ENCODE peak calls at places on chromosomes 13 and 19, in five cellular contexts. One of them, this sample, is unnamed.

GRCh38 chr19:48333467-48334384 is 8.4 kb downstream of the EMP3 start:
- DNase-seq in A549: peak
- DNase-seq in H1: no peak
- DNase-seq in K562: peak
- DNase-seq in HepG2: no peak
- DNase-seq in this sample: peak

GRCh38 chr13:57352114-57352513 is 185.1 kb downstream of the PRR20E start:
- DNase-seq in A549: no peak
- DNase-seq in H1: no peak
- DNase-seq in K562: no peak
- DNase-seq in HepG2: no peak
- DNase-seq in this sample: no peak

GRCh38 chr13:110436276-110436675 is 125.2 kb downstream of the RAB20 start:
- DNase-seq in A549: no peak
- DNase-seq in H1: no peak
- DNase-seq in K562: no peak
- DNase-seq in HepG2: no peak
- DNase-seq in this sample: no peak

GRCh38 chr19:13729859-13730258 is 34.5 kb upstream of the MRI1 start:
- DNase-seq in A549: no peak
- DNase-seq in H1: no peak
- DNase-seq in K562: no peak
- DNase-seq in HepG2: no peak
- DNase-seq in this sample: no peak

GRCh38 chr19:19460761-19461265 is 54.5 kb downstream of the TSSK6 start:
- DNase-seq in A549: no peak
- DNase-seq in H1: no peak
- DNase-seq in K562: no peak
- DNase-seq in HepG2: no peak
- DNase-seq in this sample: no peak

GRCh38 chr13:25881946-25882574 is 169.8 kb downstream of the SHISA2 start:
- DNase-seq in A549: no peak
- DNase-seq in H1: no peak
- DNase-seq in K562: no peak
- DNase-seq in HepG2: no peak
- DNase-seq in this sample: no peak

GRCh38 chr19:16889429-16889882 is 657 bp downstream of the F2RL3 start:
- DNase-seq in A549: no peak
- DNase-seq in H1: no peak
- DNase-seq in K562: peak
- DNase-seq in HepG2: no peak
- DNase-seq in this sample: no peak

GRCh38 chr19:48445606-48446481 is at the start of gene GRWD1:
- DNase-seq in A549: peak
- DNase-seq in H1: peak
- DNase-seq in K562: peak
- DNase-seq in HepG2: peak
- DNase-seq in this sample: peak

GRCh38 chr19:7871530-7872305 is 2.5 kb downstream of the PRR36 start:
- DNase-seq in A549: peak
- DNase-seq in H1: peak
- DNase-seq in K562: peak
- DNase-seq in HepG2: peak
- DNase-seq in this sample: peak

GRCh38 chr19:40445945-40446784 is 2.0 kb upstream of the SERTAD3 start:
- DNase-seq in A549: no peak
- DNase-seq in H1: no peak
- DNase-seq in K562: peak
- DNase-seq in HepG2: no peak
- DNase-seq in this sample: no peak

GRCh38 chr13:105991622-105992254 is 543.7 kb downstream of the EFNB2 start:
- DNase-seq in A549: no peak
- DNase-seq in H1: no peak
- DNase-seq in K562: no peak
- DNase-seq in HepG2: no peak
- DNase-seq in this sample: no peak

GRCh38 chr19:10552596-10553053 is 8.9 kb downstream of the ATG4D start:
- DNase-seq in A549: peak
- DNase-seq in H1: peak
- DNase-seq in K562: peak
- DNase-seq in HepG2: no peak
- DNase-seq in this sample: no peak

GRCh38 chr13:40388617-40389016 is 277.8 kb downstream of the FOXO1 start:
- DNase-seq in A549: no peak
- DNase-seq in H1: no peak
- DNase-seq in K562: no peak
- DNase-seq in HepG2: no peak
- DNase-seq in this sample: peak

GRCh38 chr19:38383184-38383583 is 4.7 kb downstream of the GGN start:
- DNase-seq in A549: no peak
- DNase-seq in H1: no peak
- DNase-seq in K562: no peak
- DNase-seq in HepG2: no peak
- DNase-seq in this sample: no peak

GRCh38 chr19:34217952-34218817 is 36.2 kb upstream of the GARRE1 start:
- DNase-seq in A549: no peak
- DNase-seq in H1: no peak
- DNase-seq in K562: peak
- DNase-seq in HepG2: no peak
- DNase-seq in this sample: peak

GRCh38 chr19:56403261-56403660 is 871 bp upstream of the ZNF583 start:
- DNase-seq in A549: no peak
- DNase-seq in H1: no peak
- DNase-seq in K562: no peak
- DNase-seq in HepG2: no peak
- DNase-seq in this sample: no peak

GRCh38 chr13:105159794-105160193 is 1375.7 kb downstream of the EFNB2 start:
- DNase-seq in A549: no peak
- DNase-seq in H1: no peak
- DNase-seq in K562: no peak
- DNase-seq in HepG2: no peak
- DNase-seq in this sample: no peak

GRCh38 chr13:109779074-109779473 is 7.3 kb downstream of the IRS2 start:
- DNase-seq in A549: no peak
- DNase-seq in H1: no peak
- DNase-seq in K562: no peak
- DNase-seq in HepG2: no peak
- DNase-seq in this sample: no peak

GRCh38 chr19:7544626-7545025 is 9.1 kb downstream of the PNPLA6 start:
- DNase-seq in A549: no peak
- DNase-seq in H1: no peak
- DNase-seq in K562: no peak
- DNase-seq in HepG2: no peak
- DNase-seq in this sample: no peak

GRCh38 chr19:50713556-50714236 is 5.9 kb downstream of the SHANK1 start:
- DNase-seq in A549: no peak
- DNase-seq in H1: no peak
- DNase-seq in K562: no peak
- DNase-seq in HepG2: no peak
- DNase-seq in this sample: no peak

GRCh38 chr13:29935309-29935981 is 85.0 kb upstream of the UBL3 start:
- DNase-seq in A549: no peak
- DNase-seq in H1: no peak
- DNase-seq in K562: no peak
- DNase-seq in HepG2: no peak
- DNase-seq in this sample: peak

GRCh38 chr13:29474991-29475390 is 120.5 kb downstream of the SLC7A1 start:
- DNase-seq in A549: no peak
- DNase-seq in H1: no peak
- DNase-seq in K562: no peak
- DNase-seq in HepG2: no peak
- DNase-seq in this sample: no peak

GRCh38 chr19:34041922-34042521 is 130.3 kb upstream of the LSM14A start:
- DNase-seq in A549: peak
- DNase-seq in H1: peak
- DNase-seq in K562: peak
- DNase-seq in HepG2: peak
- DNase-seq in this sample: no peak

GRCh38 chr19:2166741-2167738 is 3.3 kb downstream of the DOT1L start:
- DNase-seq in A549: no peak
- DNase-seq in H1: no peak
- DNase-seq in K562: peak
- DNase-seq in HepG2: peak
- DNase-seq in this sample: no peak
- TF ChIP-seq KDM1A in A549: no peak
- TF ChIP-seq KDM1A in H1: no peak
- TF ChIP-seq KDM1A in K562: no peak
- TF ChIP-seq KDM1A in HepG2: no peak
- TF ChIP-seq KDM1A in this sample: no peak

DNA sequence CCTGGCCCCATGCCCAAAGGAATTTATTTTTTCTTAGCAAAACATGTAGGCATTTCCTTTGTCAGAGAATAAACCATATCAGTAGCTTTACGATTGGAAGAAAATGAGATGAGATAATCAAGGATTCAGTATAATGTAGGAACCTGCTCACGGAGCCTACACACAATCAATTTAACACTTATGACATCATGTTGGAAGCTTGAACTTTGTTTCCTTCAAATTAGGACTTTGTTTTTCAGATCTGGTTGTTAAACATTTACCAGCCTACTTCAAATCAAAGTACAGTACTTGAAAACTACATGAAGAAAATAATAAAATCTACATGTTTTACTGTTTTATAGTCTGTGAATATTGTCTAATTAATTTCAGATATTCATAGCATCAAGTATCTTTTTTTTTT is 639.0 kb upstream of the ATXN8OS start:
- DNase-seq in A549: no peak
- DNase-seq in H1: no peak
- DNase-seq in K562: no peak
- DNase-seq in HepG2: no peak
- DNase-seq in this sample: no peak
- TF ChIP-seq KDM1A in A549: no peak
- TF ChIP-seq KDM1A in H1: no peak
- TF ChIP-seq KDM1A in K562: no peak
- TF ChIP-seq KDM1A in HepG2: no peak
- TF ChIP-seq KDM1A in this sample: no peak

GRCh38 chr13:37534181-37534580 is 64.4 kb downstream of the POSTN start:
- DNase-seq in A549: no peak
- DNase-seq in H1: no peak
- DNase-seq in K562: no peak
- DNase-seq in HepG2: no peak
- DNase-seq in this sample: no peak
- TF ChIP-seq KDM1A in A549: no peak
- TF ChIP-seq KDM1A in H1: no peak
- TF ChIP-seq KDM1A in K562: no peak
- TF ChIP-seq KDM1A in HepG2: no peak
- TF ChIP-seq KDM1A in this sample: no peak

GRCh38 chr13:98823442-98823841 is 71.0 kb upstream of the SLC15A1 start:
- DNase-seq in A549: no peak
- DNase-seq in H1: no peak
- DNase-seq in K562: no peak
- DNase-seq in HepG2: no peak
- DNase-seq in this sample: no peak

GRCh38 chr13:98819382-98819781 is 66.9 kb upstream of the SLC15A1 start:
- DNase-seq in A549: no peak
- DNase-seq in H1: no peak
- DNase-seq in K562: no peak
- DNase-seq in HepG2: no peak
- DNase-seq in this sample: no peak

GRCh38 chr13:98821372-98822237 is 69.1 kb upstream of the SLC15A1 start:
- DNase-seq in A549: no peak
- DNase-seq in H1: no peak
- DNase-seq in K562: no peak
- DNase-seq in HepG2: peak
- DNase-seq in this sample: no peak

GRCh38 chr13:98822238-98822606 is 69.8 kb upstream of the SLC15A1 start:
- DNase-seq in A549: no peak
- DNase-seq in H1: no peak
- DNase-seq in K562: no peak
- DNase-seq in HepG2: no peak
- DNase-seq in this sample: no peak

GRCh38 chr13:98820744-98821371 is 68.4 kb upstream of the SLC15A1 start:
- DNase-seq in A549: no peak
- DNase-seq in H1: no peak
- DNase-seq in K562: no peak
- DNase-seq in HepG2: no peak
- DNase-seq in this sample: no peak
- TF ChIP-seq KDM1A in A549: no peak
- TF ChIP-seq KDM1A in H1: no peak
- TF ChIP-seq KDM1A in K562: no peak
- TF ChIP-seq KDM1A in HepG2: no peak
- TF ChIP-seq KDM1A in this sample: no peak

GRCh38 chr13:66530158-66530557 is 700.0 kb downstream of the PCDH9 start:
- DNase-seq in A549: no peak
- DNase-seq in H1: no peak
- DNase-seq in K562: no peak
- DNase-seq in HepG2: no peak
- DNase-seq in this sample: no peak

GRCh38 chr13:66534561-66534960 is 695.6 kb downstream of the PCDH9 start:
- DNase-seq in A549: no peak
- DNase-seq in H1: no peak
- DNase-seq in K562: no peak
- DNase-seq in HepG2: no peak
- DNase-seq in this sample: no peak

GRCh38 chr13:66532845-66533244 is 697.3 kb downstream of the PCDH9 start:
- DNase-seq in A549: no peak
- DNase-seq in H1: no peak
- DNase-seq in K562: no peak
- DNase-seq in HepG2: no peak
- DNase-seq in this sample: no peak

GRCh38 chr13:66530686-66531085 is 699.5 kb downstream of the PCDH9 start:
- DNase-seq in A549: no peak
- DNase-seq in H1: no peak
- DNase-seq in K562: no peak
- DNase-seq in HepG2: no peak
- DNase-seq in this sample: no peak

DNA sequence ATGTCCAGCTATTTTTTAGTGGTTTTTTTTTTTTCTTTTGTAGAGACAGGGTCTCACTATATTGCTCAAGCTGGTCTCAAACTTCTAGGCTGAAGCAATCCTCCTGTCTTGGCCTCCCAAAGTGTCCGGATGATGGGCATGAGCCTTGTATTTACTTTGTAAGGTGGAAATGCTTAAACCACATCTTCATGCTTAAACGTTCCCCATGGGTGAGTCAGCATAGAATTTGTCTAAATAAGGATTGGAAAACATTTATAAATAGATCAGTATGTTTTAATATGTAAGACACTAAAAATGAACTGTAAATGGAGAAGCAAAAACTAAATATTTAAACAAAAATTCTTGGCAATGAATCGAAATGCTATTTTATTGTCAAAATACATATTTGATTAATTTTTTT is 698.0 kb downstream of the PCDH9 start:
- DNase-seq in A549: no peak
- DNase-seq in H1: no peak
- DNase-seq in K562: no peak
- DNase-seq in HepG2: no peak
- DNase-seq in this sample: no peak
- TF ChIP-seq KDM1A in A549: no peak
- TF ChIP-seq KDM1A in H1: no peak
- TF ChIP-seq KDM1A in K562: no peak
- TF ChIP-seq KDM1A in HepG2: no peak
- TF ChIP-seq KDM1A in this sample: no peak

GRCh38 chr13:72284791-72285190 is 417.8 kb upstream of the DACH1 start:
- DNase-seq in A549: no peak
- DNase-seq in H1: no peak
- DNase-seq in K562: no peak
- DNase-seq in HepG2: no peak
- DNase-seq in this sample: no peak
- TF ChIP-seq KDM1A in A549: no peak
- TF ChIP-seq KDM1A in H1: no peak
- TF ChIP-seq KDM1A in K562: no peak
- TF ChIP-seq KDM1A in HepG2: no peak
- TF ChIP-seq KDM1A in this sample: no peak

GRCh38 chr13:113653264-113654174 is 4.5 kb downstream of the ATP4B start:
- DNase-seq in A549: no peak
- DNase-seq in H1: no peak
- DNase-seq in K562: peak
- DNase-seq in HepG2: no peak
- DNase-seq in this sample: no peak
- TF ChIP-seq KDM1A in A549: no peak
- TF ChIP-seq KDM1A in H1: no peak
- TF ChIP-seq KDM1A in K562: no peak
- TF ChIP-seq KDM1A in HepG2: no peak
- TF ChIP-seq KDM1A in this sample: no peak

This sample was measured in GM12878.